ENCODE peak calls at places on chromosome X, in ten cellular contexts. E is NCI-H146; R is activated effector memory CD4-positive, alpha-beta T cell treated with Interleukin-2 at 50 U/mL for 16 hours; G is iris pigment epithelial cell; I is activated T-cell treated with anti-CD3 and anti-CD28 coated beads for 1 hour; Z is WTC11; H is posterior cingulate gyrus; B is stimulated activated effector memory CD8-positive, alpha-beta T cell treated with anti-CD3 and anti-CD28 coated beads, Interleukin-12 subunit alpha, Interleukin-12 subunit beta, amount 100 ng/mL, for 72 hours; C is NCI-H1105 treated with DMSO at 0.1 percent for 48 hours; O is amniotic epithelial cell. F is an unnamed sample.

GRCh38 chrX:3271485-3272186 is 74.8 kb downstream of the MXRA5 start:
- DNase-seq in E (no peak), R (no peak), G (peak; percentile 80), I (no peak), Z (no peak), H (no peak), B (no peak), C (no peak), O (peak; percentile 77), F (no peak)

GRCh38 chrX:46255066-46255465 is 290.2 kb downstream of the ZNF674 start:
- DNase-seq in E (no peak), R (no peak), G (no peak), I (no peak), Z (no peak), H (no peak), B (no peak), C (no peak), O (no peak), F (no peak)

GRCh38 chrX:1576201-1577101 is 15.0 kb upstream of the AKAP17A start:
- DNase-seq in E (no peak), R (no peak), G (no peak), I (no peak), Z (no peak), H (peak; percentile 3), B (peak; percentile 52), C (no peak), O (no peak), F (no peak)

GRCh38 chrX:78769933-78770332 is 22.4 kb downstream of the LPAR4 start:
- DNase-seq in E (no peak), R (no peak), G (no peak), I (no peak), Z (no peak), H (no peak), B (no peak), C (no peak), O (no peak), F (no peak)

GRCh38 chrX:153551135-153551534 is 33.7 kb downstream of the ATP2B3 start:
- DNase-seq in E (no peak), R (no peak), G (peak; percentile 54), I (no peak), Z (no peak), H (no peak), B (no peak), C (no peak), O (peak; percentile 56), F (no peak)

GRCh38 chrX:131841496-131842410 is 181.3 kb upstream of the STK26 start:
- DNase-seq in E (peak; percentile 74), R (no peak), G (peak; percentile 48), I (no peak), Z (peak; percentile 29), H (no peak), B (peak; percentile 54), C (peak; percentile 31), O (peak; percentile 50), F (peak; percentile 84)

GRCh38 chrX:86946569-86946968 is 571.0 kb upstream of the KLHL4 start:
- DNase-seq in E (peak; percentile 36), R (no peak), G (peak; percentile 23), I (no peak), Z (peak; percentile 17), H (no peak), B (no peak), C (peak; percentile 14), O (peak; percentile 1), F (peak; percentile 18)

GRCh38 chrX:132216806-132217202 is 2.4 kb downstream of the RAP2C start:
- DNase-seq in E (no peak), R (no peak), G (peak; percentile 58), I (no peak), Z (no peak), H (no peak), B (no peak), C (peak; percentile 38), O (peak; percentile 55), F (no peak)

GRCh38 chrX:140439455-140439854 is 65.4 kb downstream of the SOX3 start:
- DNase-seq in E (no peak), R (no peak), G (no peak), I (no peak), Z (peak; percentile 84), H (peak; percentile 65), B (no peak), C (peak; percentile 1), O (no peak), F (no peak)

GRCh38 chrX:42714981-42715688 is 62.8 kb downstream of the PPP1R2C start:
- DNase-seq in E (peak; percentile 19), R (peak; percentile 24), G (peak; percentile 2), I (peak; percentile 23), Z (peak; percentile 58), H (peak; percentile 82), B (no peak), C (peak; percentile 88), O (peak; percentile 27), F (peak; percentile 52)

GRCh38 chrX:40539214-40540142 is 41.3 kb upstream of the ATP6AP2 start:
- DNase-seq in E (peak; percentile 74), R (peak; percentile 56), G (peak; percentile 66), I (peak; percentile 62), Z (peak; percentile 69), H (no peak), B (peak; percentile 73), C (no peak), O (peak; percentile 75), F (peak; percentile 67)

GRCh38 chrX:46015653-46016052 is 529.6 kb downstream of the ZNF674 start:
- DNase-seq in E (no peak), R (no peak), G (no peak), I (no peak), Z (no peak), H (no peak), B (no peak), C (no peak), O (no peak), F (no peak)

GRCh38 chrX:46209768-46210167 is 335.5 kb downstream of the ZNF674 start:
- DNase-seq in E (no peak), R (no peak), G (no peak), I (no peak), Z (no peak), H (no peak), B (no peak), C (no peak), O (no peak), F (no peak)

GRCh38 chrX:69031181-69031580 is 134.1 kb downstream of the PJA1 start:
- DNase-seq in E (no peak), R (no peak), G (no peak), I (no peak), Z (peak; percentile 43), H (no peak), B (no peak), C (no peak), O (no peak), F (peak; percentile 7)

GRCh38 chrX:133958997-133959688 is 26.3 kb downstream of the GPC3 start:
- DNase-seq in E (no peak), R (no peak), G (no peak), I (no peak), Z (no peak), H (no peak), B (no peak), C (no peak), O (no peak), F (no peak)

GRCh38 chrX:20265726-20266681 is 705 bp downstream of the RPS6KA3 start:
- DNase-seq in E (peak; percentile 25), R (no peak), G (peak; percentile 28), I (no peak), Z (peak; percentile 16), H (peak; percentile 72), B (peak; percentile 71), C (no peak), O (no peak), F (peak; percentile 22)

GRCh38 chrX:154349359-154349935 is 25.0 kb downstream of the FLNA start:
- DNase-seq in E (no peak), R (no peak), G (no peak), I (no peak), Z (no peak), H (no peak), B (no peak), C (no peak), O (no peak), F (no peak)

GRCh38 chrX:131609480-131609879 is 65.6 kb downstream of the OR13H1 start:
- DNase-seq in E (no peak), R (no peak), G (no peak), I (no peak), Z (no peak), H (no peak), B (no peak), C (no peak), O (no peak), F (no peak)

GRCh38 chrX:11757729-11758399 is at the start of gene MSL3:
- DNase-seq in E (peak; percentile 72), R (peak; percentile 55), G (peak; percentile 60), I (peak; percentile 40), Z (peak; percentile 45), H (peak; percentile 79), B (peak; percentile 72), C (peak; percentile 32), O (peak; percentile 60), F (peak; percentile 63)

GRCh38 chrX:136259543-136259942 is 8.3 kb upstream of the MAP7D3 start:
- DNase-seq in E (no peak), R (no peak), G (peak; percentile 75), I (no peak), Z (no peak), H (no peak), B (no peak), C (no peak), O (peak; percentile 51), F (no peak)

GRCh38 chrX:9677098-9677739 is 88.4 kb downstream of the GPR143 start:
- DNase-seq in E (no peak), R (no peak), G (peak; percentile 18), I (no peak), Z (no peak), H (no peak), B (peak; percentile 58), C (peak; percentile 58), O (peak; percentile 13), F (no peak)

GRCh38 chrX:374566-374965 is 12.1 kb downstream of the PPP2R3B start:
- DNase-seq in E (no peak), R (no peak), G (peak; percentile 15), I (no peak), Z (no peak), H (no peak), B (no peak), C (no peak), O (no peak), F (no peak)

GRCh38 chrX:133590703-133591505 is 175.6 kb upstream of the GPC4 start:
- DNase-seq in E (no peak), R (no peak), G (no peak), I (no peak), Z (no peak), H (no peak), B (no peak), C (peak; percentile 3), O (no peak), F (no peak)

GRCh38 chrX:136209016-136209738 is 42.0 kb downstream of the MAP7D3 start:
- DNase-seq in E (no peak), R (peak; percentile 10), G (peak; percentile 66), I (no peak), Z (peak; percentile 31), H (no peak), B (no peak), C (no peak), O (peak; percentile 49), F (peak; percentile 69)

GRCh38 chrX:34917146-34917545 is 25.4 kb upstream of the FAM47B start:
- DNase-seq in E (no peak), R (no peak), G (no peak), I (no peak), Z (no peak), H (no peak), B (no peak), C (no peak), O (no peak), F (no peak)

GRCh38 chrX:121256653-121257052 is 209.2 kb downstream of the GLUD2 start:
- DNase-seq in E (no peak), R (no peak), G (peak; percentile 28), I (no peak), Z (no peak), H (no peak), B (no peak), C (no peak), O (peak; percentile 0), F (no peak)

GRCh38 chrX:43643662-43644061 is 12.4 kb upstream of the MAOA start:
- DNase-seq in E (no peak), R (no peak), G (no peak), I (no peak), Z (no peak), H (no peak), B (no peak), C (no peak), O (no peak), F (no peak)

GRCh38 chrX:15644560-15644872 is 20.1 kb downstream of the CLTRN start:
- DNase-seq in E (no peak), R (no peak), G (no peak), I (no peak), Z (no peak), H (no peak), B (no peak), C (no peak), O (no peak), F (no peak)